ENCODE peak calls at places on chromosomes 1 and 21, in five cellular contexts. D, L, H, W and P are unnamed samples.

GRCh38 chr1:23799570-23800395 is 771 bp downstream of the GALE start:
- DNase-seq in D (peak), L (peak), H (peak), W (peak), P (peak)

GRCh38 chr1:204259782-204260181 is 46.0 kb upstream of the GOLT1A start:
- DNase-seq in D (no peak), L (no peak), H (no peak), W (no peak), P (no peak)

GRCh38 chr1:78401148-78401547 is 89.6 kb upstream of the PTGFR start:
- DNase-seq in D (no peak), L (no peak), H (no peak), W (no peak), P (no peak)

GRCh38 chr1:228494970-228495853 is 8.0 kb downstream of the RNF187 start:
- DNase-seq in D (no peak), L (no peak), H (no peak), W (no peak), P (no peak)

GRCh38 chr1:102941364-102941947 is 166.9 kb downstream of the COL11A1 start:
- DNase-seq in D (no peak), L (no peak), H (no peak), W (no peak), P (no peak)

GRCh38 chr1:180967558-180967957 is 54.9 kb downstream of the KIAA1614 start:
- DNase-seq in D (no peak), L (no peak), H (no peak), W (no peak), P (no peak)

GRCh38 chr1:29563571-29563970 is 327.2 kb downstream of the PTPRU start:
- DNase-seq in D (no peak), L (no peak), H (no peak), W (no peak), P (no peak)

GRCh38 chr21:35390013-35390776 is 341.1 kb upstream of the RUNX1 start:
- DNase-seq in D (peak), L (no peak), H (no peak), W (no peak), P (no peak)

GRCh38 chr21:35366348-35367085 is 317.4 kb upstream of the RUNX1 start:
- DNase-seq in D (no peak), L (peak), H (no peak), W (no peak), P (peak)

GRCh38 chr1:111813440-111814304 is 58.0 kb downstream of the DDX20 start:
- DNase-seq in D (no peak), L (no peak), H (no peak), W (no peak), P (peak)

GRCh38 chr1:83545450-83545849 is 453.5 kb downstream of the TTLL7 start:
- DNase-seq in D (no peak), L (no peak), H (no peak), W (no peak), P (no peak)

GRCh38 chr1:27589841-27590426 is 14.0 kb downstream of the AHDC1 start:
- DNase-seq in D (no peak), L (no peak), H (no peak), W (no peak), P (no peak)

GRCh38 chr1:161187311-161187710 is 10.0 kb upstream of the B4GALT3 start:
- DNase-seq in D (no peak), L (no peak), H (no peak), W (no peak), P (no peak)

GRCh38 chr1:103788377-103788776 is 38.7 kb downstream of the AMY1C start:
- DNase-seq in D (no peak), L (no peak), H (no peak), W (no peak), P (no peak)

GRCh38 chr1:16213013-16213412 is 561 bp upstream of the ARHGEF19 start:
- DNase-seq in D (no peak), L (no peak), H (no peak), W (no peak), P (no peak)

DNA sequence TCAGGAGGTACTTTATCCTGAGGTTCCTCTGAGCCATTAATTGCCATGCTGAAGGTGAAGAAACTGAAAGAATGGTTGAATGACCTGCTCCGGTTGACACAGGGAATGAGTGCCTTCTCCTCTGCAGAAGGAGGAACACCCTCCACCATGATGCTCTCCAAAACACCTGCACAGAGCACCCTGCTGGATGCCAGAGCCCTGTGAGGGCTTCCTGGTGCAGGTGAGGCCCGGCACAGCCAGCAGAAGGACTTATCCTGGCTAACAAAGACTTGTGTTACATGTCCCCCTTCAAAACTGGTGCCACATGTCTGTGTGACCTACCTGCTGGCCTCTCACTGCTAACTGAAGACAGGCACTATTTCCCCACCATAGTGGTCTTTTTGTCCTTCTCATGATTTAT is 14.3 kb upstream of the LBR start:
- DNase-seq in D (no peak), L (no peak), H (no peak), W (no peak), P (no peak)
- H3K4me3 ChIP-seq in D (no peak), L (no peak), H (no peak), W (no peak), P (no peak)

GRCh38 chr1:32239790-32240139 is 7.3 kb upstream of the FAM167B start:
- DNase-seq in D (no peak), L (no peak), H (no peak), W (peak), P (no peak)

GRCh38 chr1:32239335-32239734 is 7.7 kb upstream of the FAM167B start:
- DNase-seq in D (no peak), L (no peak), H (no peak), W (no peak), P (no peak)

GRCh38 chr1:32241011-32241763 is 5.8 kb upstream of the FAM167B start:
- DNase-seq in D (peak), L (peak), H (peak), W (peak), P (peak)

GRCh38 chr1:32242341-32242851 is 4.6 kb upstream of the FAM167B start:
- DNase-seq in D (no peak), L (peak), H (no peak), W (no peak), P (no peak)

GRCh38 chr1:32240140-32240951 is 6.7 kb upstream of the FAM167B start:
- DNase-seq in D (peak), L (peak), H (peak), W (peak), P (no peak)
- TF ChIP-seq POLR2A in D (peak), L (peak), H (no peak), W (peak), P (no peak)

DNA sequence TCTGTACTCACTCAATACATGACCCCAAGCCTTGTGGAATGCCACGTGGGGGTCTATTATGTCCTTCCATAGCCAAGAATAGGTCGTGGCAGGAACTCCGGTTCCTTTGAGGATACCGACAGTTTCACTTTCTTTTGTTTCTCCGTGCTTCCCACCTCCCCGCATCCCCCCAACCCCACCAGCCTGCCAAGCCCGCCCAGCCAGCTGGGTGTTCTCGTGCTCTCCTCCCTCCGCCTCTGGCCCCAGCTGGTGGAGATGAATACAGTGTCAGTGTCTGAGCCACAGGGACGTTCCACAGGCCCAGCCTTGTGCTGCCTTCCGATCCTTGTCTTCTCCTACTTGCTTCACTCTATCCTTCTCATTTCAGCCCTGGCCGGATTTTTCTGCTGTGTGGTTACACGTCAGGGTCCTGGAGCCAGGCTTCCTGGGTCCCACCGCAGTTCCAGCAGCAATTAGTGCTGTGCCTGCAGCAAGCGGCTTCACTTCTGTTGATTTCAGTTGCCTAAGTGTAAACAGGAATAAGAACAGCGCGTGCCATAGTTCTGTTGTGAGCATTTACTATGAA is 4.1 kb upstream of the AGTRAP start:
- DNase-seq in D (peak), L (peak), H (peak), W (peak), P (peak)
- H3K4me3 ChIP-seq in D (peak), L (peak), H (peak), W (no peak), P (no peak)

DNA sequence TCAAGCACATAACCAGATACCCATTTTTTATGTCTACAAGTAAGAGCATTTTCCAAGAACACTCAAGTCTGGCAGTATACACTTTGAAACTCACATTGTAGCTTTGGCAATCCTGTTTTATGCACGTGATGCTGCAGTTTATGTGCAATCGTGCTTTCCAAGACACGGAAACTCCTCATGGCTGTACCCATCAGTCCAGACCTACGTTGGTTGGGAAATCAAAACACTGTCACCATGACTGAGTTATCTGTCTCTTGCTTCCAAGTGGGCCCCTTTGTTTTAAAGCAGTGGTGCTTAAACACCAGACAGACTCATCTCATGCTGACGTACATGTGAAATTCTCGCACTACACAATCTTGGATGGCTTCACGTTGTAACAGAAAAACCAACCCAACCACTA is 192.8 kb downstream of the LTN1 start:
- DNase-seq in D (no peak), L (no peak), H (no peak), W (no peak), P (no peak)
- TF ChIP-seq POLR2A in D (no peak), L (no peak), H (no peak), W (no peak), P (no peak)

DNA sequence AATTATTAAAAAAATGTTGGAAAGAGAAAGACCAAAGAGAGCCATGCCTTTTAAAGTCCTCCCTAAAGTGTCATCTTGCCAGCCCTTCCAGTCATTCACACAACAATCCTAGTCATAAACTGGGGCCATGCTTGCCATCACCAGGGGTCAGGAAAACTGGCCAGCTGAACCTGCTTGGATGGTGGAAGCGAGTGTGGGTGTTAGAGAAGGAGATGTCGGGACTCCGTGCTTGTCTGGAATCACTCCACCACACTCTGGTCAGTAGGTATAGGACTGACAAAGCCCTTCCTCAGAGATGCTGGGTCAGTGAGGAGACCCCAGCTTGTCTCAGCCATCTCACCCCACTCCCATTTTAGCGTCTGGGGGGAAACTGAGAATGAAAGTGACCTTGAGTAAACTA is 3.3 kb upstream of the HAPLN2 start:
- DNase-seq in D (no peak), L (peak), H (no peak), W (no peak), P (no peak)
- H3K4me3 ChIP-seq in D (no peak), L (no peak), H (peak), W (no peak), P (no peak)

DNA sequence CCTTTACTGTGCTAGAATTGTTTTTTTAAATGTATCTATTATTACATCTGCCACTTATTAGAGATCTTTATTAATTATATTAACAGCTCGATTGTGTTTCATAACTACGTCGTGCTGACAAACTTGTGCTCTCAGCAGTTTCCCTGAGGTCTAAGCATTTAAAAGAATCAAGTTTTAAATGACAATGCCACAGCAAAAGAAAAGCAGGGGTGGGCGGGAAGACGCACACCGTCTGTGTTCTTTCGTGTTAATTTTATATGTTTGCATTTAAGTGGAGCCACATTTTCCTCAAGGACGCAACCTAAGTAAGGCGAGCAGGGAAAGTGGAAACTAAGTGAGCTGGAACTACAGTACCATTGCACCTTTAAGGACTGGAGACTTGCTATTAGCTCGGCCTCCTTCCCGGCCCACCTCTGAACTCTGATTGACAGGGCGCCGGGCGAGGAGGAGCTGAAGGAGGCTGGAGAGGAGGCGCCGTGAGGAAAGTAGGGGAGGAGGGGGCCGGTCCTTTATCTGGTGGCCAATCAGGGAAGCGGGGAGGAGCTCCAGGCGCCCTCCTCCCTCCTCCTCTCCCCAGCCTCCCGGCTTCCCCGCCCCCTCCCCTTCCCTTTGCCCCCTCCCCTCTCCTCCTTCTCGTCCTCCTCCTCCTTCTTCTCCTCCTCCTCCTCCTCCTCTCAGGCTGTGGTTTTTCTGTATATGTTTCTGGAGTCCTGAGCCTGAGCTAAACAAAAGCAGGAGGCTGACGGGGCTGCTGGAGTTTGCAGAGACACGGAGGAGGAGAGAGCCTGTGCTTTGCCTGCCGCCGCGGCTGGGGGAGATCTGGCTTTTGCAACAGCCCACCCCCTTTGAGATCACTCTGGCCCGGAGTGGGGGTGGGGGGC is at the start of gene PBX1:
- DNase-seq in D (peak), L (peak), H (peak), W (peak), P (peak)
- TF ChIP-seq POLR2A in D (peak), L (peak), H (peak), W (peak), P (peak)

GRCh38 chr1:208235356-208235982 is 8.7 kb downstream of the PLXNA2 start:
- DNase-seq in D (no peak), L (no peak), H (no peak), W (no peak), P (no peak)
- H3K4me3 ChIP-seq in D (no peak), L (no peak), H (no peak), W (no peak), P (no peak)

GRCh38 chr1:45621501-45621836 is 2.4 kb downstream of the CCDC17 start:
- DNase-seq in D (no peak), L (no peak), H (no peak), W (no peak), P (no peak)
- TF ChIP-seq POLR2A in D (no peak), L (no peak), H (no peak), W (no peak), P (no peak)